ENCODE peak calls at places on chromosomes 5 and 9, in four cellular contexts. L is NCI-H460, Y is A172, R is adipocyte. S is an unnamed sample.

GRCh38 chr5:160260881-160261815 is 31.8 kb downstream of the FABP6 start:
- DNase-seq in L (peak; percentile 60), Y (peak; percentile 43), R (no peak), S (no peak)

GRCh38 chr9:134399435-134400056 is 73.3 kb downstream of the RXRA start:
- DNase-seq in L (no peak), Y (no peak), R (no peak), S (peak; percentile 43)

GRCh38 chr9:121692606-121693505 is 41.4 kb downstream of the DAB2IP start:
- DNase-seq in L (no peak), Y (peak; percentile 93), R (peak; percentile 65), S (peak; percentile 77)

GRCh38 chr9:18587988-18588387 is 114.0 kb downstream of the ADAMTSL1 start:
- DNase-seq in L (no peak), Y (peak; percentile 18), R (no peak), S (no peak)

GRCh38 chr9:22159590-22159989 is 150.5 kb upstream of the CDKN2B start:
- DNase-seq in L (no peak), Y (no peak), R (no peak), S (no peak)

GRCh38 chr5:143842920-143843319 is 31.0 kb downstream of the HMHB1 start:
- DNase-seq in L (no peak), Y (no peak), R (no peak), S (no peak)

GRCh38 chr9:98971168-98971914 is 27.6 kb downstream of the COL15A1 start:
- DNase-seq in L (no peak), Y (peak; percentile 83), R (peak; percentile 71), S (peak; percentile 96)

GRCh38 chr5:125695994-125696679 is 727.1 kb upstream of the GRAMD2B start:
- DNase-seq in L (no peak), Y (no peak), R (peak; percentile 71), S (no peak)

GRCh38 chr9:136856078-136856474 is 3.9 kb downstream of the MAMDC4 start:
- DNase-seq in L (no peak), Y (no peak), R (no peak), S (no peak)

S was measured in COLO829.